ENCODE peak calls at places on chromosomes 11 and 22, in eight cellular contexts. P, S, O, E, J, D, W and N are unnamed samples.

GRCh38 chr11:129836979-129837378 is 21.3 kb downstream of the TMEM45B start:
- DNase-seq in P (no peak), S (no peak), O (no peak), E (no peak), J (no peak), D (no peak), W (no peak), N (no peak)

GRCh38 chr11:103491777-103492176 is 382.6 kb downstream of the DYNC2H1 start:
- DNase-seq in P (no peak), S (no peak), O (no peak), E (no peak), J (no peak), D (no peak), W (peak; percentile 83), N (no peak)

GRCh38 chr11:73374130-73374529 is 2.1 kb upstream of the RELT start:
- DNase-seq in P (no peak), S (no peak), O (no peak), E (no peak), J (no peak), D (no peak), W (no peak), N (no peak)

GRCh38 chr11:88231894-88232482 is 56.7 kb upstream of the RAB38 start:
- DNase-seq in P (peak; percentile 35), S (no peak), O (no peak), E (no peak), J (no peak), D (no peak), W (peak; percentile 76), N (no peak)

GRCh38 chr11:123132881-123133280 is 62.2 kb downstream of the CLMP start:
- DNase-seq in P (no peak), S (no peak), O (no peak), E (no peak), J (no peak), D (no peak), W (no peak), N (no peak)

GRCh38 chr11:13269775-13270174 is 7.8 kb upstream of the BMAL1 start:
- DNase-seq in P (no peak), S (no peak), O (no peak), E (no peak), J (no peak), D (no peak), W (no peak), N (no peak)

GRCh38 chr11:12267921-12268320 is 109.5 kb upstream of the PARVA start:
- DNase-seq in P (no peak), S (no peak), O (no peak), E (no peak), J (no peak), D (no peak), W (no peak), N (no peak)

GRCh38 chr22:25060522-25061071 is 108.1 kb downstream of the KIAA1671 start:
- DNase-seq in P (no peak), S (no peak), O (no peak), E (no peak), J (no peak), D (no peak), W (no peak), N (no peak)

GRCh38 chr11:62505112-62505783 is 41.4 kb downstream of the AHNAK start:
- DNase-seq in P (peak; percentile 35), S (no peak), O (no peak), E (no peak), J (no peak), D (no peak), W (peak; percentile 92), N (no peak)